ENCODE peak calls at places on chromosomes 1 and 21, in ten cellular contexts. M is HAP-1, Q is AG09309, H is AG20443, W is neural crest cell, N is lung, L is renal cortical epithelial cell, Y is fibroblast of gingiva, D is IMR-90, C is neural progenitor cell. B is an unnamed sample.

GRCh38 chr1:218380125-218380977 is 35.2 kb downstream of the TGFB2 start:
- DNase-seq in M (no peak), C (no peak), Y (peak), H (peak), Q (peak), L (peak), W (no peak), D (peak), N (peak), B (peak)

GRCh38 chr1:30353637-30354036 is 369.7 kb downstream of the MATN1 start:
- DNase-seq in Q (no peak), Y (no peak), M (no peak), C (peak), H (no peak), W (no peak), D (no peak), L (peak), N (no peak), B (peak)

GRCh38 chr1:234272656-234273312 is 100.5 kb upstream of the COA6 start:
- DNase-seq in Y (no peak), N (no peak), L (no peak), W (no peak), Q (no peak), H (no peak), C (no peak), D (no peak), M (no peak), B (no peak)

GRCh38 chr1:226690460-226690982 is 48.6 kb downstream of the ITPKB start:
- DNase-seq in C (no peak), M (no peak), W (no peak), D (peak), Y (no peak), H (no peak), L (no peak), Q (no peak), N (peak), B (no peak)

GRCh38 chr1:156805766-156806511 is 10.7 kb downstream of the SH2D2A start:
- DNase-seq in N (no peak), C (no peak), M (no peak), Y (peak), H (peak), Q (peak), L (peak), D (peak), W (no peak), B (peak)

GRCh38 chr1:26645734-26646133 is 50.1 kb upstream of the ARID1A start:
- DNase-seq in Y (no peak), L (no peak), Q (no peak), N (no peak), H (no peak), D (no peak), W (no peak), C (no peak), M (no peak), B (no peak)

GRCh38 chr1:186828612-186829542 is at the start of gene PLA2G4A:
- DNase-seq in H (peak), Y (peak), M (peak), C (peak), L (peak), N (peak), D (peak), W (no peak), Q (no peak), B (peak)

GRCh38 chr1:154445040-154445472 is 39.9 kb downstream of the IL6R start:
- DNase-seq in N (no peak), Q (no peak), D (peak), C (no peak), H (peak), L (peak), Y (peak), W (no peak), M (no peak), B (peak)

GRCh38 chr21:45525153-45525909 is 16.9 kb downstream of the SLC19A1 start:
- DNase-seq in N (no peak), H (no peak), Y (no peak), L (no peak), W (no peak), D (no peak), C (no peak), Q (no peak), M (no peak), B (no peak)

GRCh38 chr1:182707116-182707515 is 22.7 kb upstream of the RGS8 start:
- DNase-seq in H (no peak), Y (peak), N (no peak), M (no peak), W (no peak), D (no peak), Q (no peak), C (no peak), L (no peak), B (no peak)

GRCh38 chr1:245272676-245273075 is 117.9 kb downstream of the KIF26B start:
- DNase-seq in Y (no peak), W (no peak), M (no peak), C (no peak), H (no peak), N (no peak), D (no peak), Q (no peak), L (no peak), B (peak)

GRCh38 chr1:158520021-158520420 is 34.2 kb downstream of the OR6Y1 start:
- DNase-seq in N (no peak), Y (no peak), C (peak), W (no peak), L (no peak), Q (no peak), D (no peak), H (no peak), M (no peak), B (no peak)

GRCh38 chr1:165914136-165914798 is 86.9 kb downstream of the UCK2 start:
- DNase-seq in H (peak), D (peak), Y (peak), C (peak), L (peak), Q (peak), N (peak), M (peak), W (peak), B (peak)

GRCh38 chr1:22117851-22118250 is 25.0 kb downstream of the WNT4 start:
- DNase-seq in H (no peak), D (no peak), W (no peak), Q (no peak), N (no peak), M (no peak), Y (peak), C (no peak), L (peak), B (no peak)

GRCh38 chr1:34500451-34500850 is 254.4 kb upstream of the GJB5 start:
- DNase-seq in Q (no peak), C (peak), W (peak), M (no peak), Y (no peak), L (no peak), H (peak), N (no peak), D (no peak), B (peak)

GRCh38 chr21:31294691-31295090 is 49.4 kb downstream of the TIAM1 start:
- DNase-seq in H (no peak), D (no peak), Y (no peak), Q (no peak), L (no peak), N (no peak), M (no peak), W (no peak), C (no peak), B (no peak)

GRCh38 chr1:48422009-48422408 is 50.0 kb downstream of the SPATA6 start:
- DNase-seq in D (no peak), M (no peak), C (no peak), L (no peak), Y (no peak), W (no peak), H (no peak), N (no peak), Q (no peak), B (no peak)

GRCh38 chr1:85027242-85027983 is 20.9 kb downstream of the MCOLN3 start:
- DNase-seq in M (no peak), Y (peak), N (no peak), H (peak), Q (no peak), L (peak), D (peak), C (peak), W (no peak), B (peak)

GRCh38 chr1:3222042-3222692 is 153.2 kb downstream of the PRDM16 start:
- DNase-seq in N (peak), L (no peak), H (no peak), M (no peak), C (no peak), Q (no peak), Y (no peak), W (no peak), D (no peak), B (no peak)

GRCh38 chr21:16330340-16331319 is 600.8 kb downstream of the USP25 start:
- DNase-seq in M (peak), L (peak), W (peak), H (peak), D (peak), Q (peak), N (no peak), C (peak), Y (peak), B (peak)

GRCh38 chr1:90809093-90809492 is 92.0 kb upstream of the BARHL2 start:
- DNase-seq in C (no peak), N (no peak), W (no peak), Q (no peak), M (no peak), D (no peak), Y (no peak), H (no peak), L (no peak), B (no peak)

GRCh38 chr1:160068231-160068630 is 1.7 kb downstream of the KCNJ10 start:
- DNase-seq in N (no peak), H (no peak), M (no peak), C (no peak), Q (no peak), L (no peak), D (no peak), W (no peak), Y (no peak), B (no peak)

GRCh38 chr1:230415405-230416119 is 10.6 kb downstream of the PGBD5 start:
- DNase-seq in M (no peak), Y (no peak), N (no peak), Q (no peak), H (no peak), L (no peak), W (no peak), D (no peak), C (no peak), B (no peak)